ENCODE peak calls at places on chromosomes 11 and 22, in five cellular contexts. N is gastrocnemius medialis, J is cardiac muscle cell, K is heart left ventricle, R is GM12878. B is an unnamed sample. For H3K4me1, the result is how much of the 10 kb centered on the place peaks cover.

GRCh38 chr11:850777-851762 is 8.4 kb downstream of the TSPAN4 start:
- DNase-seq in N (no peak), K (no peak), J (no peak), R (no peak), B (no peak)

GRCh38 chr22:38108561-38109319 is 1.7 kb downstream of the BAIAP2L2 start:
- DNase-seq in J (no peak), K (peak), R (no peak), N (no peak), B (no peak)

GRCh38 chr11:111018571-111018970 is 227.0 kb upstream of the POU2AF2 start:
- DNase-seq in K (no peak), J (no peak), R (no peak), N (no peak), B (no peak)

GRCh38 chr11:26841818-26842457 is 120.1 kb upstream of the SLC5A12 start:
- DNase-seq in K (no peak), R (no peak), N (no peak), J (no peak), B (no peak)

GRCh38 chr22:29231971-29232959 is 26.6 kb downstream of the EMID1 start:
- DNase-seq in R (no peak), J (no peak), N (no peak), K (peak), B (no peak)

GRCh38 chr11:118415739-118416068 is 14.3 kb downstream of the ATP5MG start:
- DNase-seq in K (no peak), R (no peak), J (no peak), N (peak), B (peak)

GRCh38 chr11:60847281-60847680 is 5.4 kb downstream of the CCDC86 start:
- DNase-seq in J (no peak), R (no peak), N (no peak), K (no peak), B (no peak)

GRCh38 chr22:21000987-21001600 is 824 bp downstream of the THAP7 start:
- DNase-seq in J (no peak), N (no peak), R (no peak), K (no peak), B (peak)

GRCh38 chr11:62919898-62920640 is 1.1 kb downstream of the CHRM1 start:
- DNase-seq in R (no peak), J (peak), K (no peak), N (no peak), B (no peak)

GRCh38 chr11:78168539-78169477 is 19.6 kb downstream of the KCTD21 start:
- DNase-seq in R (no peak), N (peak), K (peak), J (peak), B (no peak)

GRCh38 chr11:28585007-28585406 is 476.8 kb downstream of the METTL15 start:
- DNase-seq in K (no peak), J (no peak), N (no peak), R (no peak), B (no peak)

GRCh38 chr11:79461144-79461543 is 20.3 kb upstream of the TENM4 start:
- DNase-seq in N (no peak), R (no peak), K (no peak), J (peak), B (peak)

GRCh38 chr22:49278357-49278756 is 549.3 kb downstream of the BRD1 start:
- DNase-seq in J (no peak), N (no peak), K (no peak), R (no peak), B (no peak)

GRCh38 chr11:1298695-1299492 is 10.5 kb downstream of the TOLLIP start:
- DNase-seq in R (no peak), N (peak), K (peak), J (peak), B (peak)

GRCh38 chr11:59918987-59919589 is 19.1 kb upstream of the OOSP1 start:
- DNase-seq in N (no peak), R (no peak), J (peak), K (no peak), B (peak)

GRCh38 chr11:47915407-47916137 is 64.8 kb upstream of the PTPRJ start:
- DNase-seq in R (no peak), N (no peak), K (no peak), J (no peak), B (no peak)

GRCh38 chr11:122711831-122712378 is 56.4 kb downstream of the UBASH3B start:
- DNase-seq in J (peak), R (no peak), N (no peak), K (no peak), B (no peak)

GRCh38 chr11:103031834-103032233 is 60.1 kb downstream of the DCUN1D5 start:
- DNase-seq in N (no peak), R (no peak), J (no peak), K (no peak), B (no peak)

GRCh38 chr11:63274776-63275175 is 31.4 kb upstream of the SLC22A25 start:
- DNase-seq in K (no peak), N (no peak), J (no peak), R (no peak), B (no peak)

GRCh38 chr11:133081020-133081419 is 451.3 kb downstream of the OPCML start:
- DNase-seq in N (no peak), K (no peak), R (no peak), J (no peak), B (no peak)

GRCh38 chr22:40422558-40423245 is 52.3 kb downstream of the SGSM3 start:
- DNase-seq in J (no peak), N (no peak), K (no peak), R (no peak), B (no peak)

GRCh38 chr22:36762687-36763260 is 13.1 kb downstream of the IFT27 start:
- DNase-seq in K (peak), N (no peak), R (no peak), J (no peak), B (no peak)

GRCh38 chr11:82676483-82677094 is 57.1 kb downstream of the FAM181B start:
- DNase-seq in R (no peak), N (no peak), J (no peak), K (no peak), B (peak)

GRCh38 chr11:62508336-62509058 is 38.1 kb downstream of the AHNAK start:
- DNase-seq in N (peak), K (peak), J (peak), R (no peak), B (peak)

GRCh38 chr11:94588366-94588952 is 21.3 kb downstream of the PIWIL4 start:
- DNase-seq in K (no peak), R (no peak), J (no peak), N (no peak), B (no peak)

GRCh38 chr11:65437436-65438227 is 15.0 kb downstream of the NEAT1 start:
- DNase-seq in K (no peak), J (no peak), R (no peak), N (peak), B (peak)
- H3K4me1 ChIP-seq in K (under half), J (under half), R (under half), N (under half), B (under half)

DNA sequence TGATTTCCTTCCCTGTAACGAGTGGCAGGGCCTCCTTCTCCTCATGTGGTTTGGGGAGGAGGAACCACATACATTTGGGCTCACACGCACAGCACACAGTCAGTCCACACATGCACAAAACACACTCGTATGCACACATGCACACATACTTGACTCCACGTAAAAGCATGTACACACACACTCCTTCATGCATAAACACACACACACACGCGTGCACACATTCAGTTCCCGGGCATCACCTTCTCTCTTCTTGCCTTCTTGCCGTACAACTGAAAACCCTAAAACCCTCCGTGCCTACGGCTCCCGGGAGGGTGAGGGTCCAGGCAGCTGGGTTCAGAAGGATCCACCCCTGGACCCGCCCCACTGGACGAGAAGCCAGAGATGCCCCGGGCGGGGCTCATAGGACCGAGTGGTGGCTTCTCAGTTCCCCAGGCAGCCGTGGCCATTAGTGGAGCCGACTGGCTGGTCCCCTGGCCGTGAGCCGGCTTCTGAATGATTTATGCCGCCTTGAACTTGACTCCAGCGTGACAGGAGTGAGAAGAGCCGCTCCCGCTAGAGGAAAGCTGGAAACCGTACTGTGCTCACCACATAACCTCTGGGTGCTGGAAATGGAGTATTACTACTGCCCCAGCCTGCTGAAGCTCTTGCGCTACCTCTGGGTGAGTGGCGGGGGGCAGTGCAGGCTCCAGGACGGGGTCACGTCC is 117.4 kb downstream of the KIAA1671 start:
- DNase-seq in J (peak), K (no peak), N (peak), R (no peak), B (no peak)
- H3K4me3 ChIP-seq in J (no peak), K (peak), N (no peak), R (peak), B (no peak)

GRCh38 chr11:96309643-96310017 is 33.4 kb downstream of the MAML2 start:
- DNase-seq in N (no peak), R (no peak), K (no peak), J (no peak), B (no peak)

GRCh38 chr11:96306600-96306932 is 36.4 kb downstream of the MAML2 start:
- DNase-seq in N (no peak), J (peak), R (no peak), K (no peak), B (no peak)

GRCh38 chr11:96309001-96309642 is 33.9 kb downstream of the MAML2 start:
- DNase-seq in N (no peak), R (no peak), K (no peak), J (no peak), B (no peak)

GRCh38 chr11:96307748-96308133 is 35.3 kb downstream of the MAML2 start:
- DNase-seq in J (no peak), N (no peak), R (no peak), K (no peak), B (peak)

DNA sequence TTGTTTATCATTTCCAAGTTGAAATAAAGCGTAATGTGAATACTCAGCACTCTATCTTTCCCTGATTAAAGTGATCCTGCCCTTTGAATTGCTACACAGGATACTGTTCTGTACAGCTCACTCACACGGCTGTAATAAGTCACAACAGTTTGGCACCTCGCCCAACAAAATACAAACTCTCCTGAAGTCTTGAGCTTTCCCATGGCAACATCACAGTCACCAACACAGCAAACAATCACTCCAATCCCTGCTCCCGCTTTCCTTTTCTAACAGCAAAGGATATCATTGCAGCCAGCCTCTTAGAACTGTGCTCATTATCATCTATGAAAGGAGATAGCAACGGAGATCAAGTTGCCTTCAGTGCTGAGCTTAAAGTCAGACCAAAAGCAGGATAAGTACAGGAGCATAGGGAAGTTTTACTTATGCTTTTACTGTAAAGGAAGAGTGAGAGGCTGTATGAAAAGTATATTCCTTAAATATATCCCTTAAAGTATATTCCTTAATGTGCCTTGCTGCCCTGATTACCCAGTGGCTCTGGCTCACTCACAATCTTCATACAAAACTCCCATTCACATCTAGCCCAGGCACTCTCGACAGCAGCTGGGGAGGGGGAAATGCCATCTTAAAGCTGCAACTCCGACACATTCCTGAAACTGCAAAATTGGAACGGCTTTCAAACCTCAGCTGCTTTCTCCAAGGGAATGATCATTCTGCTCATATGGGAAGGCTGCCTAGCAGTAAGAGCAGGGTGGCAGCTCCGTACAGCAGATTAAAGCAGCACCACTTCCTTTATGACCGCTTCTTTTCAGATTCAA is 35.9 kb downstream of the MAML2 start:
- DNase-seq in J (peak), N (peak), R (no peak), K (no peak), B (peak)
- H3K4me1 ChIP-seq in J (under half), N (under half), R (under half), K (under half), B (half or more)

DNA sequence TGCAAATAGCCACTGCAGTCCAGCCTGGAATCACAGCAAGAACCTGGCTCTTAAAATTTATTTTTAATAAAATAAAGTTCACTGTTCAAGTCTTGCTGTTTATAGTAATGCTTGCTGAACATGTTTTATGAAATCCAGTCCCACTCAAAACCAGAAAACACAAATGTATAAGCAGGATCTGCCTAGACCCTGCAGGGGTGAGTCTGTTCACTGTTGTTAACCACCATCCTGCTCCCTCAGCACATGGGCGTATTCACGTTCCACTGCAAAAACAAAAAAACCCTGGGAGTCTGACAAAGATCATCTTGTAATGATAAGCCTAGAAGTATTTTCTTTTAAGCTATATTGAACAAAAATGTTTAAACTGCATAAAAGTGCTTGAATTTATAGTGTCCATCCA is 45.0 kb upstream of the CTTN start:
- DNase-seq in J (no peak), R (no peak), N (no peak), K (no peak), B (no peak)
- H3K4me3 ChIP-seq in J (no peak), R (no peak), N (no peak), K (no peak), B (no peak)

DNA sequence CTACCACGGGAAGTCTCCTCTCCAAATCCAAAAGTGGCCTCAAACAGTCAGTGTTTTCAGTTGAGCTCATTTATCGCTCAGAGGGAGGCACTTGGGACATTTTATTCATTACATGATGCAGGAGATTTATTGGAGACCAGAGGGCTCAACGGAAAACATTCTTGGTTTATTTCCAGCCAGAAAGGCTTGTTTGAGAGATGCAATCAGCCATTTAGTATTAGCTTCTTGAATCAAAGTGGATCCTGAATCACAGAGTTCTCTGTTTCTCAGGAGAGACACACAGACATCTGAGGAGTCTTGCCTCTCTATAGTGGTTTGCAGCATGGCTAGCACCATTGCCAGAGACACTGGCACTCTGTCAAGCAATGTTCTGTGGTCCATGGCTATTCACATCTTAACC is 31.5 kb downstream of the CD44 start:
- DNase-seq in N (no peak), R (no peak), K (no peak), J (no peak), B (no peak)
- H3K4me1 ChIP-seq in N (under half), R (half or more), K (under half), J (under half), B (under half)

DNA sequence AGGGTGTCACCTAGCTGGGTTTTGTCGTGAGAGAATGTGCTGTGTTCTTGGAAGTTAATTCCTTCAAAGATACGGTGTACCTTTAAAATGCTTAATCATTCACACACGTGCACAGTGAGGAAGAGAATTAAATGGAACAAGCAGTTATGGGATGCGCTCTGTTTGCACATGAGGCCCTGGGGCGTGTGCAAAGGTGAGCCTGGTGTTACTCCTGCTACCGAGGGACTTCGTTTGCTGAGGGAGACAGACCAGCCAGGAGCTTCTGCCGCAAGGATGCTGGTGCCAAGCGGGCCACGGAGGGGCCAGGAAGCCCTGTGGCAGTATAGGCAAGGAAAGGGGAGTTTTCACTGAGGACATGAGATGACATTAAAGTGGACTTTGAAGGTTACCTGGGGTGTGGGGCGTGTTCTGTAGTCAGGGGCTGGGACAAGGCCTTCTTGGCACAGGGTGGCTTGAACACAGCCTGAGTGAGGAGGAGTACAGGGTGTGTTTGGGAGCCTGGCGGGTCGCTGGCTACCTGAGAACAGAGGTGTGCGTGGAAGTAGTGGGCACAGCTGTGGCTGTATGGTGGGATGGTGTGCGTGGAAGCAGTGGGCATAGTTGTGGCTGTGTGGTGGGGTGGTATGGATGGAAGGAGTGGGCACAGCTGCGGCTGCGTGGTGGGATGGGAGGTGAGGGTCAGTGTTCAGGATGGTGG is 13.5 kb downstream of the TBC1D22A start:
- DNase-seq in J (no peak), N (no peak), R (no peak), K (no peak), B (no peak)
- H3K4me3 ChIP-seq in J (no peak), N (no peak), R (peak), K (no peak), B (no peak)

GRCh38 chr22:35752172-35752832 is 34.6 kb downstream of the APOL5 start:
- DNase-seq in N (no peak), J (no peak), R (peak), K (no peak), B (no peak)
- H3K4me1 ChIP-seq in N (under half), J (under half), R (under half), K (under half), B (under half)

DNA sequence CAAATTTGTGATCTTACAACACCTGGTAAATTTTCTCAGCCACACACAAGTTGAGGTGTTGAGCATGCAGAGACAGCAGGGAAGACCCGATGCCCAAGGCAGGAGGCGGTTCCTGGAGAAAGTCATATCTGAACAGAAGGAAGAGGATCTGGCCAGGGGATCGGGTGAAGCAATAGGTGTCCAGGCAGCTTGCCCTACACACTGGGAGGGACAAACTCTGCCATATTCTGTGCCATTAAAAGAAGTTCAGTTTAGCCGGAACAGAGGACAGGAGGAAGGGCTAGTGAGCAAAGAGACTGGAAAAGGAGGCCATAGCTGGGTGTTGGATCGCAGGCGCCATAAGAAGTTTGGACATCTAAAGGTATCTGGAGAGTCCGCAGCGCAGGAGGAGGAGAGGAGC is 76.5 kb downstream of the TMPRSS5 start:
- DNase-seq in K (no peak), J (no peak), R (no peak), N (peak), B (no peak)
- H3K4me3 ChIP-seq in K (no peak), J (no peak), R (no peak), N (no peak), B (no peak)

DNA sequence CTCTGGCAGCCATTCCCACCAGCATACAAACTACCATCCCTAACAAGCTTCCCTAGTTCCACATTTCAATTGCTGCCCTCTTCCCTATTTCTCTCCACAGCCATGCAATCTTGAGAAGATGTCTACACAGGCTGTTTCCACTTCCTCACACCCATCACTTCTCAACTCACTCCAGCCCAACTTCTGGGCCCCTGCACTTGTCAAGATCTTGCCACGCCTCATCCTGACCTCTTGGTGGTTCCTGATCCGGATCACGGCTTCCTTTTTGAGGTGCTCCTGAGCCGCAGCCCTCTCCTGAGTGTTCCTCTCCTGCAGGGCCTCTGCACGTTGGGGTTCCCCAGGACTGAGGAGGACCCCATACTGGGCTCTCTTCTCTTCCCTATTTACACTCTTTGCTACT is 22.6 kb downstream of the RPL27A start:
- DNase-seq in N (no peak), J (no peak), R (no peak), K (no peak), B (no peak)
- H3K4me1 ChIP-seq in N (under half), J (under half), R (under half), K (under half), B (under half)